ENCODE peak calls at places on chromosomes 12 and 14, in five cellular contexts. One of them, this sample, is unnamed. For H3K36me3 and H3K4me1, the result is how much of the 10 kb centered on the place peaks cover.

GRCh38 chr14:68530443-68530842 is 262.4 kb downstream of the ZFP36L1 start:
- DNase-seq in mammary epithelial cell: no peak
- DNase-seq in uterus: no peak
- DNase-seq in body of pancreas: no peak
- DNase-seq in upper lobe of right lung: no peak
- DNase-seq in this sample: no peak

GRCh38 chr14:105249175-105250007 is 1.1 kb downstream of the BTBD6 start:
- DNase-seq in mammary epithelial cell: no peak
- DNase-seq in uterus: no peak
- DNase-seq in body of pancreas: no peak
- DNase-seq in upper lobe of right lung: peak
- DNase-seq in this sample: no peak

GRCh38 chr14:63492391-63492790 is 50.8 kb downstream of the PPP2R5E start:
- DNase-seq in mammary epithelial cell: peak
- DNase-seq in uterus: no peak
- DNase-seq in body of pancreas: no peak
- DNase-seq in upper lobe of right lung: no peak
- DNase-seq in this sample: peak

GRCh38 chr14:78010688-78011087 is 159.5 kb upstream of the NRXN3 start:
- DNase-seq in mammary epithelial cell: peak
- DNase-seq in uterus: no peak
- DNase-seq in body of pancreas: no peak
- DNase-seq in upper lobe of right lung: no peak
- DNase-seq in this sample: no peak

GRCh38 chr12:87157791-87158190 is 871.4 kb downstream of the C12orf50 start:
- DNase-seq in mammary epithelial cell: peak
- DNase-seq in uterus: no peak
- DNase-seq in body of pancreas: no peak
- DNase-seq in upper lobe of right lung: no peak
- DNase-seq in this sample: peak

GRCh38 chr14:56221392-56222128 is 103.3 kb downstream of the PELI2 start:
- DNase-seq in mammary epithelial cell: no peak
- DNase-seq in uterus: no peak
- DNase-seq in body of pancreas: no peak
- DNase-seq in upper lobe of right lung: no peak
- DNase-seq in this sample: no peak

GRCh38 chr14:98903371-98903770 is 368.6 kb downstream of the BCL11B start:
- DNase-seq in mammary epithelial cell: peak
- DNase-seq in uterus: no peak
- DNase-seq in body of pancreas: no peak
- DNase-seq in upper lobe of right lung: no peak
- DNase-seq in this sample: no peak

GRCh38 chr12:98750511-98750910 is 105.4 kb downstream of the APAF1 start:
- DNase-seq in mammary epithelial cell: no peak
- DNase-seq in uterus: no peak
- DNase-seq in body of pancreas: no peak
- DNase-seq in upper lobe of right lung: no peak
- DNase-seq in this sample: no peak

GRCh38 chr12:99110866-99111265 is 465.8 kb downstream of the APAF1 start:
- DNase-seq in mammary epithelial cell: no peak
- DNase-seq in uterus: no peak
- DNase-seq in body of pancreas: no peak
- DNase-seq in upper lobe of right lung: no peak
- DNase-seq in this sample: no peak

GRCh38 chr12:106226884-106227640 is 20.8 kb downstream of the CKAP4 start:
- DNase-seq in mammary epithelial cell: peak
- DNase-seq in uterus: peak
- DNase-seq in body of pancreas: no peak
- DNase-seq in upper lobe of right lung: no peak
- DNase-seq in this sample: peak

GRCh38 chr14:65223636-65224035 is 121.3 kb upstream of the MAX start:
- DNase-seq in mammary epithelial cell: no peak
- DNase-seq in uterus: no peak
- DNase-seq in body of pancreas: no peak
- DNase-seq in upper lobe of right lung: no peak
- DNase-seq in this sample: no peak

GRCh38 chr12:106113446-106114083 is 25.2 kb downstream of the NUAK1 start:
- DNase-seq in mammary epithelial cell: peak
- DNase-seq in uterus: no peak
- DNase-seq in body of pancreas: no peak
- DNase-seq in upper lobe of right lung: no peak
- DNase-seq in this sample: peak

GRCh38 chr14:59187802-59188460 is 536 bp upstream of the DAAM1 start:
- DNase-seq in mammary epithelial cell: no peak
- DNase-seq in uterus: peak
- DNase-seq in body of pancreas: peak
- DNase-seq in upper lobe of right lung: no peak
- DNase-seq in this sample: peak

GRCh38 chr12:48183091-48183875 is at the start of gene CCDC184:
- DNase-seq in mammary epithelial cell: peak
- DNase-seq in uterus: peak
- DNase-seq in body of pancreas: peak
- DNase-seq in upper lobe of right lung: peak
- DNase-seq in this sample: peak

GRCh38 chr14:69685716-69686115 is 74.3 kb downstream of the SUSD6 start:
- DNase-seq in mammary epithelial cell: peak
- DNase-seq in uterus: peak
- DNase-seq in body of pancreas: peak
- DNase-seq in upper lobe of right lung: peak
- DNase-seq in this sample: peak

GRCh38 chr14:92348154-92348553 is 25.2 kb downstream of the SLC24A4 start:
- DNase-seq in mammary epithelial cell: no peak
- DNase-seq in uterus: no peak
- DNase-seq in body of pancreas: no peak
- DNase-seq in upper lobe of right lung: no peak
- DNase-seq in this sample: no peak

GRCh38 chr14:21498540-21499526 is 12.3 kb downstream of the METTL3 start:
- DNase-seq in mammary epithelial cell: peak
- DNase-seq in uterus: no peak
- DNase-seq in body of pancreas: no peak
- DNase-seq in upper lobe of right lung: no peak
- DNase-seq in this sample: peak
- H3K36me3 ChIP-seq in mammary epithelial cell: half or more
- H3K36me3 ChIP-seq in uterus: under half
- H3K36me3 ChIP-seq in body of pancreas: under half
- H3K36me3 ChIP-seq in upper lobe of right lung: half or more
- H3K36me3 ChIP-seq in this sample: half or more

GRCh38 chr14:83535396-83535906 is 1994.5 kb upstream of the FLRT2 start:
- DNase-seq in mammary epithelial cell: no peak
- DNase-seq in uterus: no peak
- DNase-seq in body of pancreas: no peak
- DNase-seq in upper lobe of right lung: no peak
- DNase-seq in this sample: no peak
- H3K4me1 ChIP-seq in mammary epithelial cell: under half
- H3K4me1 ChIP-seq in uterus: under half
- H3K4me1 ChIP-seq in body of pancreas: under half
- H3K4me1 ChIP-seq in upper lobe of right lung: under half
- H3K4me1 ChIP-seq in this sample: under half

DNA sequence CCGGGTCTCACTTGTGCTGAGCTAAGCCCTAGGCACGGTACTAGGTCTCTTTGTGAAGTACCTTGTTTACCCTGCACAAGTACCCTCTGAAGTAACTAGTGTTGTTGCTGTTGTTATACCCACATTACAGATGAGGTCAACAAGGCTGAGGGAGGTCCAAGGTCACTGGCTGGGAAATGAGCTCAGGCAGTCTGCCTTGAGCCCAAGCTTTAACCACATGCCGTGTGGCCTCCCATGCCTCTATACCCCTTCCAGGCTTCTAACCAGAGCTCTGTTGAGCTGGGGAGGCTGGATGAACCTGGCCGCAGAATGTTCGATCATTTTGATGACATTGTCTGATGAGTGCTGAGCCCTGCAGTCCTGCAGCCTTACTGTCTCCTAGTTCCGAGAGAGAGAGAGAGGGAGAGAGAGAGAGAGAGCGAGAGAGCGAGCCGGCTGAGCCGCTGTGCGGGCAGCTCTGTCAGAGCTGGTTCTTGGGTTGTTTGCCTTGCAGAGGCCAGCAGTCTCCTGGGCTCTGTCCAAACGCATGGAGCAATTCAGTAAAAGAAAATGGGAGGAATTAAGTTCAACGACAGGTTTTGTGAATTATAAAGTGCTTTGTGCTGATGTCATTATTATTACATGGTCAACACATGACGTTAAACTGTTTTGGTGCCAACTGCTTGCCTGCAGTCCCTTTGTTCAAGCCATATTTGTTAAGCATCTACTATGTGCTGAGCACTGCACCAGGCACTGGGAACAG is 13.1 kb downstream of the JDP2 start:
- DNase-seq in mammary epithelial cell: no peak
- DNase-seq in uterus: peak
- DNase-seq in body of pancreas: peak
- DNase-seq in upper lobe of right lung: no peak
- DNase-seq in this sample: no peak
- H3K36me3 ChIP-seq in mammary epithelial cell: under half
- H3K36me3 ChIP-seq in uterus: under half
- H3K36me3 ChIP-seq in body of pancreas: under half
- H3K36me3 ChIP-seq in upper lobe of right lung: half or more
- H3K36me3 ChIP-seq in this sample: half or more

GRCh38 chr12:113875681-113876080 is 90.4 kb downstream of the RBM19 start:
- DNase-seq in mammary epithelial cell: no peak
- DNase-seq in uterus: no peak
- DNase-seq in body of pancreas: no peak
- DNase-seq in upper lobe of right lung: no peak
- DNase-seq in this sample: no peak
- H3K4me1 ChIP-seq in mammary epithelial cell: under half
- H3K4me1 ChIP-seq in uterus: under half
- H3K4me1 ChIP-seq in body of pancreas: under half
- H3K4me1 ChIP-seq in upper lobe of right lung: under half
- H3K4me1 ChIP-seq in this sample: under half

GRCh38 chr14:102043251-102044025 is 43.4 kb downstream of the HSP90AA1 start:
- DNase-seq in mammary epithelial cell: no peak
- DNase-seq in uterus: no peak
- DNase-seq in body of pancreas: no peak
- DNase-seq in upper lobe of right lung: no peak
- DNase-seq in this sample: no peak
- H3K36me3 ChIP-seq in mammary epithelial cell: half or more
- H3K36me3 ChIP-seq in uterus: under half
- H3K36me3 ChIP-seq in body of pancreas: under half
- H3K36me3 ChIP-seq in upper lobe of right lung: half or more
- H3K36me3 ChIP-seq in this sample: half or more

GRCh38 chr14:29403091-29403490 is 524.6 kb downstream of the PRKD1 start:
- DNase-seq in mammary epithelial cell: no peak
- DNase-seq in uterus: no peak
- DNase-seq in body of pancreas: no peak
- DNase-seq in upper lobe of right lung: no peak
- DNase-seq in this sample: no peak
- H3K4me1 ChIP-seq in mammary epithelial cell: under half
- H3K4me1 ChIP-seq in uterus: under half
- H3K4me1 ChIP-seq in body of pancreas: under half
- H3K4me1 ChIP-seq in upper lobe of right lung: under half
- H3K4me1 ChIP-seq in this sample: under half

GRCh38 chr12:57807285-57807684 is 11.2 kb downstream of the AVIL start:
- DNase-seq in mammary epithelial cell: no peak
- DNase-seq in uterus: no peak
- DNase-seq in body of pancreas: no peak
- DNase-seq in upper lobe of right lung: no peak
- DNase-seq in this sample: no peak
- H3K36me3 ChIP-seq in mammary epithelial cell: under half
- H3K36me3 ChIP-seq in uterus: under half
- H3K36me3 ChIP-seq in body of pancreas: under half
- H3K36me3 ChIP-seq in upper lobe of right lung: half or more
- H3K36me3 ChIP-seq in this sample: half or more

This sample was measured in adipocyte.